ENCODE peak calls at places on chromosomes 1 and 21, in five cellular contexts. O is neural crest cell, M is GM13976, Z is fibroblast of the aortic adventitia, S is body of pancreas. K is an unnamed sample.

GRCh38 chr1:182972231-182972630 is 19.3 kb upstream of the SHCBP1L start:
- DNase-seq in O (no peak), M (no peak), Z (no peak), S (no peak), K (no peak)

GRCh38 chr21:26748066-26748465 is 97.1 kb downstream of the ADAMTS1 start:
- DNase-seq in O (no peak), M (no peak), Z (no peak), S (no peak), K (no peak)

GRCh38 chr1:6033986-6034749 is 11.5 kb upstream of the KCNAB2 start:
- DNase-seq in O (peak; percentile 70), M (no peak), Z (peak; percentile 10), S (peak; percentile 53), K (peak; percentile 23)

GRCh38 chr1:218671573-218671972 is 326.4 kb downstream of the TGFB2 start:
- DNase-seq in O (no peak), M (no peak), Z (no peak), S (no peak), K (peak; percentile 39)

GRCh38 chr1:159752135-159752580 is 28.6 kb upstream of the DUSP23 start:
- DNase-seq in O (no peak), M (no peak), Z (peak; percentile 93), S (peak; percentile 94), K (peak; percentile 96)

GRCh38 chr1:96703186-96703585 is 18.4 kb upstream of the PTBP2 start:
- DNase-seq in O (no peak), M (no peak), Z (peak; percentile 2), S (no peak), K (peak; percentile 56)

GRCh38 chr1:162882248-162882666 is 21.3 kb upstream of the CCDC190 start:
- DNase-seq in O (no peak), M (no peak), Z (no peak), S (no peak), K (peak; percentile 36)

GRCh38 chr1:229046251-229046853 is 224.6 kb upstream of the RAB4A start:
- DNase-seq in O (no peak), M (no peak), Z (no peak), S (no peak), K (no peak)

GRCh38 chr1:86441581-86441980 is 17.6 kb downstream of the CLCA2 start:
- DNase-seq in O (no peak), M (no peak), Z (no peak), S (no peak), K (no peak)

GRCh38 chr1:78284354-78284753 is 206.4 kb upstream of the PTGFR start:
- DNase-seq in O (no peak), M (no peak), Z (peak; percentile 35), S (peak; percentile 26), K (peak; percentile 26)

GRCh38 chr1:179870870-179871269 is 6.7 kb downstream of the TOR1AIP2 start:
- DNase-seq in O (no peak), M (no peak), Z (no peak), S (no peak), K (no peak)

GRCh38 chr1:201917362-201918033 is 28.8 kb downstream of the SHISA4 start:
- DNase-seq in O (no peak), M (no peak), Z (peak; percentile 97), S (peak; percentile 48), K (peak; percentile 96)

GRCh38 chr1:98333406-98333805 is 328.1 kb upstream of the SNX7 start:
- DNase-seq in O (no peak), M (no peak), Z (no peak), S (no peak), K (no peak)

GRCh38 chr21:26042181-26042876 is 128.2 kb downstream of the APP start:
- DNase-seq in O (no peak), M (no peak), Z (no peak), S (no peak), K (no peak)

GRCh38 chr1:10623391-10624145 is 148.8 kb downstream of the PEX14 start:
- DNase-seq in O (no peak), M (no peak), Z (no peak), S (no peak), K (no peak)

GRCh38 chr1:246355421-246356230 is 151.5 kb downstream of the SMYD3 start:
- DNase-seq in O (no peak), M (no peak), Z (no peak), S (no peak), K (no peak)

GRCh38 chr1:204383163-204383904 is 23.6 kb upstream of the PLEKHA6 start:
- DNase-seq in O (no peak), M (no peak), Z (no peak), S (no peak), K (no peak)

GRCh38 chr1:156581661-156582387 is 2.3 kb downstream of the TTC24 start:
- DNase-seq in O (no peak), M (no peak), Z (no peak), S (no peak), K (no peak)

GRCh38 chr1:12038356-12039140 is 19.2 kb downstream of the MIIP start:
- DNase-seq in O (no peak), M (no peak), Z (no peak), S (no peak), K (no peak)

GRCh38 chr1:116514708-116515525 is 55.9 kb downstream of the CD58 start:
- DNase-seq in O (no peak), M (peak; percentile 60), Z (no peak), S (peak; percentile 43), K (peak; percentile 74)

GRCh38 chr1:31891280-31891679 is 46.9 kb downstream of the PTP4A2 start:
- DNase-seq in O (no peak), M (peak; percentile 41), Z (no peak), S (no peak), K (no peak)

GRCh38 chr1:6954596-6954995 is 169.3 kb downstream of the CAMTA1 start:
- DNase-seq in O (no peak), M (no peak), Z (no peak), S (no peak), K (no peak)

GRCh38 chr1:2528016-2528415 is 1.6 kb upstream of the PANK4 start:
- DNase-seq in O (no peak), M (no peak), Z (no peak), S (peak; percentile 46), K (no peak)

GRCh38 chr1:246703581-246703980 is 20.6 kb upstream of the SCCPDH start:
- DNase-seq in O (no peak), M (no peak), Z (no peak), S (peak; percentile 36), K (no peak)

GRCh38 chr1:226778657-226779058 is 39.6 kb upstream of the ITPKB start:
- DNase-seq in O (no peak), M (no peak), Z (peak; percentile 100), S (peak; percentile 6), K (peak; percentile 94)

GRCh38 chr1:218735436-218735835 is 390.3 kb downstream of the TGFB2 start:
- DNase-seq in O (no peak), M (no peak), Z (peak; percentile 99), S (peak; percentile 26), K (peak; percentile 80)

GRCh38 chr21:45084881-45085536 is 10.6 kb downstream of the ADARB1 start:
- DNase-seq in O (no peak), M (no peak), Z (no peak), S (no peak), K (no peak)

GRCh38 chr1:113630340-113631327 is 128.7 kb downstream of the PHTF1 start:
- DNase-seq in O (no peak), M (no peak), Z (no peak), S (no peak), K (no peak)

GRCh38 chr1:37323486-37324377 is 150.6 kb upstream of the ZC3H12A start:
- DNase-seq in O (peak; percentile 31), M (peak; percentile 78), Z (peak; percentile 2), S (no peak), K (peak; percentile 33)

GRCh38 chr1:3391711-3392110 is 62.8 kb upstream of the ARHGEF16 start:
- DNase-seq in O (no peak), M (no peak), Z (no peak), S (no peak), K (no peak)

GRCh38 chr1:228211091-228211870 is 3.4 kb downstream of the OBSCN start:
- DNase-seq in O (no peak), M (no peak), Z (no peak), S (no peak), K (no peak)

GRCh38 chr1:61742620-61743431 is 546 bp downstream of the PATJ start:
- DNase-seq in O (peak; percentile 22), M (peak; percentile 77), Z (peak; percentile 68), S (peak; percentile 36), K (peak; percentile 30)

GRCh38 chr1:150568567-150568966 is 10.8 kb downstream of the MCL1 start:
- DNase-seq in O (no peak), M (no peak), Z (no peak), S (no peak), K (no peak)

GRCh38 chr1:155978973-155979429 is 654 bp upstream of the ARHGEF2 start:
- DNase-seq in O (no peak), M (peak; percentile 51), Z (peak; percentile 52), S (no peak), K (peak; percentile 44)

GRCh38 chr1:23081376-23081775 is 62.1 kb downstream of the KDM1A start:
- DNase-seq in O (no peak), M (no peak), Z (no peak), S (no peak), K (no peak)
- TF ChIP-seq CTCF in O (peak; percentile 50), M (no peak), Z (peak; percentile 32), S (peak; percentile 22), K (peak; percentile 29)

DNA sequence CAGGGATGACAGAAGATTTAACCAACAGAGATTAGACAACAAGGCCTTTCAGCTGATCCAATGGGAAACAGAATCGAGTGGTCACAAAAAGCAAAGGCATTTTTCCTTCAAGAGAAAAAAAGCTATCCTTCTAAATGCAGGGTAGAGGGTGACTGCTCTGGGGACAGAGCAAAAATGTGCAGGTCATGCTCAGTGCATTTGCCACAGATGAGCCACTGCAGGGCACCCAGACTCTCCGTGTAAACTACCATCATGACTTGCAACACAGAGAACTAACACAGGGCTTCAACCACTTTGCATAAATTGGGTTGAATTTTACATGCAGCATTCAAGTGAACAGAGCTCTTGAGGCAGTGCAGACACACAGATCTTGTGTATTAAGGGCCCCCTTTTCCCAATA is 56.8 kb downstream of the PRKAB2 start:
- DNase-seq in O (no peak), M (no peak), Z (no peak), S (no peak), K (no peak)
- TF ChIP-seq CTCF in O (no peak), M (no peak), Z (no peak), S (no peak), K (no peak)

DNA sequence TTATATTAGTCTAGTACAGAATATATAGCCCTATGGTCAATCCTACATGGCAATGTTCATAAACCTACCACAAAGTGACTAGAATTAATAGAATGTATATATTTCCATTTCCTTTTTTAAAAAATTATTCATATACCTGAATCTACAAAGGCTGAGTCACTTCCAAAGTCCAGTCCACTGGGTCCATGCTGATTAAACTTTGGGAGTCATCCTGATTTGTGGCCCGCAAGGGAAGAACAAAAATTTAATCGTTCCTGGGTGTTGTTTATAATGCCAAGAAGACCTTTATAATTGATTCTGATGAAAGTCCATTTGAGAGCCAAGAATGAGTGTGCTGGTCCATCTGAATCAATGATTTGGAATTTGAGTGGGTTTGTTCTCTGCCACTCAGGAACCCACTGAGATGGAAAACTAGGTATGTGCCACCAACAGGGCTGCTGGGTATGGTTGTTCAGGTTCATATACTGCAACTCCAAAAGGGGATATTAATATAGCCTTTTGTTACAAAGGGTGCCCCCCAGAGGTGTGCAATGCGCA is 221.9 kb upstream of the PLXNA2 start:
- DNase-seq in O (no peak), M (no peak), Z (no peak), S (no peak), K (no peak)
- TF ChIP-seq CTCF in O (no peak), M (no peak), Z (no peak), S (no peak), K (no peak)

DNA sequence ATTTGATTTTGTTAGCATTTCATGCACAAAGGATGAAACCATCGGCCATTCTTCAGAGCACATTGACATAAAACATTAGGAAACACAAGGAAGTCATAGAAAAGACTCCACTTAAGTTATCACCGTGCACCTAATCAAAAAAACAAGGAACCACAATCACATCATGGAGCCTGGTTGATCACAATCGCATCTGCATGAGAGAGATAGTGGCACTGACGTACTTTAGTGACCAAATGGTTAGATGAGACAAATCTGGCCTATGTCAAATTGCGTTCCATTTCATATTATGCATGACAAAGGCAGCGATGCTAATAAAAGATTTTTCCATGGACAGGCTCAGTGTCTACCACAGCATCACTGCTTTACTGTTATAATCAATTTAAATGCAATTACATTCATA is 571.8 kb upstream of the ADGRL2 start:
- DNase-seq in O (no peak), M (no peak), Z (no peak), S (no peak), K (no peak)
- TF ChIP-seq CTCF in O (no peak), M (no peak), Z (no peak), S (no peak), K (no peak)

K was measured in fibroblast of mammary gland.